ENCODE peak calls at places on chromosomes 6 and 20, in ten cellular contexts. One of them, this sample, is unnamed.

GRCh38 chr20:56826971-56827645 is 198.0 kb downstream of the TFAP2C start:
- DNase-seq in ovary: no peak
- DNase-seq in stomach: no peak
- DNase-seq in upper lobe of left lung: no peak
- DNase-seq in A549: peak; percentile 16
- DNase-seq in GM12878: no peak
- DNase-seq in suprapubic skin: peak; percentile 86
- DNase-seq in sigmoid colon: peak; percentile 83
- DNase-seq in tibial nerve: peak; percentile 33
- DNase-seq in H1: no peak
- DNase-seq in this sample: no peak

GRCh38 chr6:37638414-37639079 is 59.1 kb downstream of the MDGA1 start:
- DNase-seq in ovary: no peak
- DNase-seq in stomach: no peak
- DNase-seq in upper lobe of left lung: no peak
- DNase-seq in A549: peak; percentile 57
- DNase-seq in GM12878: no peak
- DNase-seq in suprapubic skin: no peak
- DNase-seq in sigmoid colon: no peak
- DNase-seq in tibial nerve: no peak
- DNase-seq in H1: no peak
- DNase-seq in this sample: no peak

GRCh38 chr6:19999319-20000191 is 162.4 kb downstream of the ID4 start:
- DNase-seq in ovary: no peak
- DNase-seq in stomach: no peak
- DNase-seq in upper lobe of left lung: no peak
- DNase-seq in A549: peak; percentile 48
- DNase-seq in GM12878: peak; percentile 25
- DNase-seq in suprapubic skin: no peak
- DNase-seq in sigmoid colon: no peak
- DNase-seq in tibial nerve: no peak
- DNase-seq in H1: no peak
- DNase-seq in this sample: no peak

GRCh38 chr6:17311595-17312311 is 30.6 kb downstream of the RBM24 start:
- DNase-seq in ovary: no peak
- DNase-seq in stomach: no peak
- DNase-seq in upper lobe of left lung: no peak
- DNase-seq in A549: peak; percentile 87
- DNase-seq in GM12878: no peak
- DNase-seq in suprapubic skin: no peak
- DNase-seq in sigmoid colon: no peak
- DNase-seq in tibial nerve: no peak
- DNase-seq in H1: no peak
- DNase-seq in this sample: no peak

GRCh38 chr6:55704421-55704820 is 125.4 kb upstream of the HMGCLL1 start:
- DNase-seq in ovary: no peak
- DNase-seq in stomach: no peak
- DNase-seq in upper lobe of left lung: no peak
- DNase-seq in A549: no peak
- DNase-seq in GM12878: no peak
- DNase-seq in suprapubic skin: no peak
- DNase-seq in sigmoid colon: no peak
- DNase-seq in tibial nerve: no peak
- DNase-seq in H1: no peak
- DNase-seq in this sample: no peak

GRCh38 chr6:137894779-137895385 is 27.8 kb downstream of the TNFAIP3 start:
- DNase-seq in ovary: no peak
- DNase-seq in stomach: no peak
- DNase-seq in upper lobe of left lung: no peak
- DNase-seq in A549: no peak
- DNase-seq in GM12878: no peak
- DNase-seq in suprapubic skin: no peak
- DNase-seq in sigmoid colon: no peak
- DNase-seq in tibial nerve: no peak
- DNase-seq in H1: no peak
- DNase-seq in this sample: no peak

GRCh38 chr6:129599467-129599866 is 110.5 kb downstream of the ARHGAP18 start:
- DNase-seq in ovary: no peak
- DNase-seq in stomach: no peak
- DNase-seq in upper lobe of left lung: no peak
- DNase-seq in A549: no peak
- DNase-seq in GM12878: no peak
- DNase-seq in suprapubic skin: no peak
- DNase-seq in sigmoid colon: no peak
- DNase-seq in tibial nerve: no peak
- DNase-seq in H1: no peak
- DNase-seq in this sample: no peak

GRCh38 chr6:106961136-106961535 is 13.4 kb downstream of the CD24 start:
- DNase-seq in ovary: no peak
- DNase-seq in stomach: no peak
- DNase-seq in upper lobe of left lung: no peak
- DNase-seq in A549: no peak
- DNase-seq in GM12878: no peak
- DNase-seq in suprapubic skin: no peak
- DNase-seq in sigmoid colon: no peak
- DNase-seq in tibial nerve: no peak
- DNase-seq in H1: no peak
- DNase-seq in this sample: no peak

GRCh38 chr20:48616481-48616880 is 211.3 kb downstream of the PREX1 start:
- DNase-seq in ovary: no peak
- DNase-seq in stomach: no peak
- DNase-seq in upper lobe of left lung: no peak
- DNase-seq in A549: no peak
- DNase-seq in GM12878: no peak
- DNase-seq in suprapubic skin: peak; percentile 40
- DNase-seq in sigmoid colon: no peak
- DNase-seq in tibial nerve: no peak
- DNase-seq in H1: no peak
- DNase-seq in this sample: no peak

GRCh38 chr20:14879020-14879697 is 541.7 kb upstream of the FLRT3 start:
- DNase-seq in ovary: no peak
- DNase-seq in stomach: no peak
- DNase-seq in upper lobe of left lung: no peak
- DNase-seq in A549: peak; percentile 91
- DNase-seq in GM12878: no peak
- DNase-seq in suprapubic skin: no peak
- DNase-seq in sigmoid colon: no peak
- DNase-seq in tibial nerve: no peak
- DNase-seq in H1: no peak
- DNase-seq in this sample: no peak

GRCh38 chr6:120511712-120512111 is 822.6 kb downstream of the TBC1D32 start:
- DNase-seq in ovary: no peak
- DNase-seq in stomach: no peak
- DNase-seq in upper lobe of left lung: no peak
- DNase-seq in A549: no peak
- DNase-seq in GM12878: no peak
- DNase-seq in suprapubic skin: no peak
- DNase-seq in sigmoid colon: no peak
- DNase-seq in tibial nerve: no peak
- DNase-seq in H1: no peak
- DNase-seq in this sample: no peak

GRCh38 chr6:7424967-7425807 is 35.6 kb downstream of the RIOK1 start:
- DNase-seq in ovary: no peak
- DNase-seq in stomach: no peak
- DNase-seq in upper lobe of left lung: peak; percentile 36
- DNase-seq in A549: peak; percentile 56
- DNase-seq in GM12878: no peak
- DNase-seq in suprapubic skin: no peak
- DNase-seq in sigmoid colon: no peak
- DNase-seq in tibial nerve: no peak
- DNase-seq in H1: peak; percentile 41
- DNase-seq in this sample: no peak

GRCh38 chr20:62881662-62882395 is 20.2 kb upstream of the TCFL5 start:
- DNase-seq in ovary: no peak
- DNase-seq in stomach: no peak
- DNase-seq in upper lobe of left lung: no peak
- DNase-seq in A549: no peak
- DNase-seq in GM12878: no peak
- DNase-seq in suprapubic skin: no peak
- DNase-seq in sigmoid colon: no peak
- DNase-seq in tibial nerve: no peak
- DNase-seq in H1: no peak
- DNase-seq in this sample: no peak
- TF ChIP-seq POLR2A in ovary: no peak
- TF ChIP-seq POLR2A in stomach: no peak
- TF ChIP-seq POLR2A in upper lobe of left lung: no peak
- TF ChIP-seq POLR2A in A549: no peak
- TF ChIP-seq POLR2A in GM12878: no peak
- TF ChIP-seq POLR2A in suprapubic skin: no peak
- TF ChIP-seq POLR2A in sigmoid colon: no peak
- TF ChIP-seq POLR2A in tibial nerve: no peak
- TF ChIP-seq POLR2A in H1: no peak
- TF ChIP-seq POLR2A in this sample: no peak

DNA sequence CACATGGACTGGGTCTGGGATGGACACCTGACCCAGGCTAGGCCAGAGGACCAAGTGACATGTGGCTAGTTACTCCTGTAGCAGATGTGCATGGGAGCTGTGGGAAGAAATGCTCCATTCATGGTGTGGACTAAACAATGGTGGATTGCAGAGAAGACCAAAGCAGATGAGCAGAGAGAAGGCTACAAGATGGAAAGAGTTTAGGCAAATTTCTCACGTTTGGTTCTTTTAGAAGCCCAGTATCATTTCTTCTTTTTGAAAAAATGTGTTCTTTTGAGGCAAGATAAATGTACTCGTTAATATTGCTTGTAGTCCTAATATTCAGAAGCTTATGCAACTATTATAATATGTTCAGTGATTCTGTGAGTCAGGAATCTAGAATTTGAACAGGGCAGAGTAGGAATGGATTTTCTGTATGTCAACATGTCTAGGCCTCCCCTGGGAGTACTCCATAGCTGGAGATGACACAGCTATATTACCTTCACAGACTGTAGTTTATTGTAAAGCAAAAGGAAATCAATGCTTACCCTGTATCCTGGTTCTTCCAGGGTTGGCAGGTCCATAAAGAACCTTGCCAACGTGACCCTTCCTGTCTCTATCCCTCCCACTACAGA is 2.3 kb upstream of the BTN2A1 start:
- DNase-seq in ovary: no peak
- DNase-seq in stomach: no peak
- DNase-seq in upper lobe of left lung: no peak
- DNase-seq in A549: no peak
- DNase-seq in GM12878: no peak
- DNase-seq in suprapubic skin: no peak
- DNase-seq in sigmoid colon: no peak
- DNase-seq in tibial nerve: no peak
- DNase-seq in H1: no peak
- DNase-seq in this sample: no peak
- TF ChIP-seq EP300 in ovary: no peak
- TF ChIP-seq EP300 in stomach: no peak
- TF ChIP-seq EP300 in upper lobe of left lung: no peak
- TF ChIP-seq EP300 in A549: no peak
- TF ChIP-seq EP300 in GM12878: no peak
- TF ChIP-seq EP300 in suprapubic skin: no peak
- TF ChIP-seq EP300 in sigmoid colon: no peak
- TF ChIP-seq EP300 in tibial nerve: no peak
- TF ChIP-seq EP300 in H1: no peak
- TF ChIP-seq EP300 in this sample: no peak

GRCh38 chr6:158819213-158819976 is at the start of gene EZR:
- DNase-seq in ovary: peak; percentile 85
- DNase-seq in stomach: peak; percentile 86
- DNase-seq in upper lobe of left lung: peak; percentile 90
- DNase-seq in A549: peak; percentile 86
- DNase-seq in GM12878: no peak
- DNase-seq in suprapubic skin: peak; percentile 87
- DNase-seq in sigmoid colon: peak; percentile 86
- DNase-seq in tibial nerve: peak; percentile 36
- DNase-seq in H1: peak; percentile 86
- DNase-seq in this sample: peak; percentile 90
- TF ChIP-seq POLR2A in ovary: peak; percentile 56
- TF ChIP-seq POLR2A in stomach: no peak
- TF ChIP-seq POLR2A in upper lobe of left lung: peak; percentile 90
- TF ChIP-seq POLR2A in A549: peak; percentile 80
- TF ChIP-seq POLR2A in GM12878: peak; percentile 93
- TF ChIP-seq POLR2A in suprapubic skin: peak; percentile 58
- TF ChIP-seq POLR2A in sigmoid colon: no peak
- TF ChIP-seq POLR2A in tibial nerve: peak; percentile 62
- TF ChIP-seq POLR2A in H1: peak; percentile 83
- TF ChIP-seq POLR2A in this sample: peak; percentile 81

GRCh38 chr6:159759645-159760044 is 2.2 kb upstream of the ACAT2 start:
- DNase-seq in ovary: no peak
- DNase-seq in stomach: no peak
- DNase-seq in upper lobe of left lung: no peak
- DNase-seq in A549: no peak
- DNase-seq in GM12878: no peak
- DNase-seq in suprapubic skin: no peak
- DNase-seq in sigmoid colon: no peak
- DNase-seq in tibial nerve: no peak
- DNase-seq in H1: no peak
- DNase-seq in this sample: no peak

GRCh38 chr6:159760602-159761057 is 1.2 kb upstream of the ACAT2 start:
- DNase-seq in ovary: no peak
- DNase-seq in stomach: no peak
- DNase-seq in upper lobe of left lung: no peak
- DNase-seq in A549: peak; percentile 16
- DNase-seq in GM12878: no peak
- DNase-seq in suprapubic skin: no peak
- DNase-seq in sigmoid colon: no peak
- DNase-seq in tibial nerve: no peak
- DNase-seq in H1: peak; percentile 52
- DNase-seq in this sample: no peak

GRCh38 chr6:159762681-159763293 is 942 bp downstream of the ACAT2 start:
- DNase-seq in ovary: peak; percentile 53
- DNase-seq in stomach: no peak
- DNase-seq in upper lobe of left lung: peak; percentile 61
- DNase-seq in A549: peak; percentile 9
- DNase-seq in GM12878: no peak
- DNase-seq in suprapubic skin: no peak
- DNase-seq in sigmoid colon: peak; percentile 73
- DNase-seq in tibial nerve: peak; percentile 12
- DNase-seq in H1: no peak
- DNase-seq in this sample: peak; percentile 36

GRCh38 chr6:159761873-159762680 is at the start of gene ACAT2:
- DNase-seq in ovary: peak; percentile 96
- DNase-seq in stomach: peak; percentile 97
- DNase-seq in upper lobe of left lung: peak; percentile 98
- DNase-seq in A549: peak; percentile 92
- DNase-seq in GM12878: peak; percentile 78
- DNase-seq in suprapubic skin: peak; percentile 98
- DNase-seq in sigmoid colon: peak; percentile 99
- DNase-seq in tibial nerve: peak; percentile 92
- DNase-seq in H1: peak; percentile 93
- DNase-seq in this sample: peak; percentile 96

DNA sequence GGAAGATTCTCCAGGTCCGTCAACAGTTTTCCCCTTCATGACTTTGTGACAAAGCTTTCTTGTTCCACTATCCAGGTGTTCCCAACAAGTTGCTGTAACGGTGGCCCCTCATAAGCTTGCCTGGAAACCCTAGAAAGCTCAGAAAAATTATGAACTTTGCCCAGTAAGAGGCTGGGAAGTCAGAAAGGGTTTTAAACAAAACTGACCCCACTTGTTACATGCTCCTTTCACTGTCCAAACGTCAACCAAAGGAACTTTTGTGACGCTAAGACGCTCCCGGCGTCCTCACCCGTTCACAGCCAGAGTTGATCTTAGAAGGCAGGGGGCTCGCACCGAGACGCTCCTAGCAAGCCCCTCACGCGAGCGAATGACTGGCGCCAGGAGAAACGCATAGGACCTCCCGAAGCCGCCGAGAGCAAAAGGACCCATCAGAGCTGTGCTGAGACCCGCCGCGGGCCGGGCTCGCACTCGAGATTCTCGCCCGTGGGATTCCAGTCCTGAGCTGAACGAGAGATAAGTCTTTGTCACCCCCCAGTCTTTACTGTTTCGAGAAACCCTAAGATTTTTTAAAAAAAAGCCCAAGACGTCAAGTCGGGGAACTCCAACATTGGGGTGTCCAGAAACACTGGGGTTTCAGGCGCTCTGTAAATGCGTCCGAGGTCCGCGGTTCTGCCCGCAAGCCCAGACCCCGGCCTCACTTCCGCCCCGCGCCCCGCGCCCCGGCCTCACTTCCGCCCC is 541 bp upstream of the ACAT2 start:
- DNase-seq in ovary: peak; percentile 41
- DNase-seq in stomach: peak; percentile 29
- DNase-seq in upper lobe of left lung: peak; percentile 28
- DNase-seq in A549: no peak
- DNase-seq in GM12878: no peak
- DNase-seq in suprapubic skin: peak; percentile 74
- DNase-seq in sigmoid colon: peak; percentile 75
- DNase-seq in tibial nerve: peak; percentile 17
- DNase-seq in H1: peak; percentile 59
- DNase-seq in this sample: peak; percentile 31
- TF ChIP-seq EP300 in ovary: no peak
- TF ChIP-seq EP300 in stomach: no peak
- TF ChIP-seq EP300 in upper lobe of left lung: no peak
- TF ChIP-seq EP300 in A549: no peak
- TF ChIP-seq EP300 in GM12878: no peak
- TF ChIP-seq EP300 in suprapubic skin: no peak
- TF ChIP-seq EP300 in sigmoid colon: no peak
- TF ChIP-seq EP300 in tibial nerve: no peak
- TF ChIP-seq EP300 in H1: no peak
- TF ChIP-seq EP300 in this sample: no peak